ENCODE peak calls at places on chromosomes 12 and 14, in ten cellular contexts. H is foreskin keratinocyte, P is cardiac fibroblast, A is NCI-H524, Y is endothelial cell, L is NCI-H82, J is hypothalamus, Z is Ammon's horn, G is HFF-Myc, D is GDM1. C is an unnamed sample.

GRCh38 chr14:59360923-59361794 is 104.0 kb downstream of the GPR135 start:
- DNase-seq in H (peak), Z (peak), L (no peak), G (no peak), A (peak), J (no peak), P (peak), Y (no peak), D (peak), C (peak)

GRCh38 chr14:61168126-61168525 is 113.0 kb downstream of the TMEM30B start:
- DNase-seq in L (no peak), P (peak), J (no peak), A (no peak), D (no peak), Y (no peak), G (no peak), H (no peak), Z (no peak), C (no peak)

GRCh38 chr14:69726761-69727511 is 40.0 kb upstream of the SRSF5 start:
- DNase-seq in H (peak), P (peak), G (no peak), J (peak), D (peak), Y (peak), Z (peak), A (peak), L (peak), C (peak)

GRCh38 chr12:4269279-4269991 is 4.1 kb upstream of the CCND2 start:
- DNase-seq in H (peak), D (peak), G (no peak), A (peak), L (peak), Y (peak), P (peak), J (peak), Z (no peak), C (peak)

GRCh38 chr14:105193916-105194782 is 13.0 kb upstream of the NUDT14 start:
- DNase-seq in Z (no peak), A (no peak), P (no peak), J (no peak), Y (no peak), L (no peak), D (no peak), G (no peak), H (no peak), C (peak)

GRCh38 chr12:123533672-123534643 is at the start of gene RILPL1:
- DNase-seq in A (no peak), P (peak), D (no peak), H (no peak), G (no peak), L (peak), Z (peak), J (peak), Y (peak), C (peak)

GRCh38 chr12:53786411-53786810 is 34.6 kb upstream of the CISTR start:
- DNase-seq in G (no peak), Z (no peak), P (no peak), J (no peak), A (no peak), H (no peak), L (no peak), Y (no peak), D (no peak), C (no peak)

GRCh38 chr12:11580125-11580751 is 69.2 kb upstream of the ETV6 start:
- DNase-seq in D (peak), J (no peak), P (peak), A (no peak), H (peak), G (peak), L (no peak), Z (peak), Y (no peak), C (no peak)

GRCh38 chr12:52867636-52868035 is 18.8 kb upstream of the KRT78 start:
- DNase-seq in Z (peak), Y (no peak), J (peak), H (peak), P (no peak), L (peak), G (no peak), D (peak), A (no peak), C (peak)

GRCh38 chr14:21308479-21309237 is 28.8 kb downstream of the RPGRIP1 start:
- DNase-seq in L (peak), Y (peak), A (peak), Z (peak), H (peak), P (peak), J (peak), D (no peak), G (peak), C (peak)

GRCh38 chr14:46717211-46717610 is 65.6 kb upstream of the RPL10L start:
- DNase-seq in G (no peak), P (no peak), Z (no peak), L (no peak), Y (no peak), A (no peak), H (peak), J (no peak), D (no peak), C (no peak)

GRCh38 chr12:43291516-43291915 is 260.5 kb downstream of the ADAMTS20 start:
- DNase-seq in D (no peak), L (no peak), Y (no peak), G (no peak), J (no peak), H (peak), A (no peak), Z (no peak), P (peak), C (no peak)

GRCh38 chr14:72518809-72519377 is 375.0 kb downstream of the DPF3 start:
- DNase-seq in Z (no peak), J (no peak), A (no peak), G (no peak), L (no peak), D (peak), P (no peak), Y (no peak), H (no peak), C (no peak)

GRCh38 chr12:123986374-123986920 is 13.4 kb downstream of the ZNF664 start:
- DNase-seq in D (no peak), G (no peak), Z (no peak), Y (no peak), L (peak), A (no peak), P (no peak), J (no peak), H (no peak), C (no peak)

GRCh38 chr12:42143401-42144173 is 1.1 kb downstream of the GXYLT1 start:
- DNase-seq in L (peak), Y (no peak), J (no peak), Z (peak), A (no peak), H (peak), G (no peak), D (no peak), P (peak), C (peak)

GRCh38 chr12:29552324-29552927 is 54.9 kb upstream of the OVCH1 start:
- DNase-seq in J (peak), G (no peak), D (peak), A (peak), H (peak), L (peak), P (peak), Y (peak), Z (peak), C (peak)

GRCh38 chr14:28773917-28774691 is 7.5 kb downstream of the FOXG1 start:
- DNase-seq in G (no peak), J (peak), D (no peak), H (no peak), L (peak), P (peak), Z (peak), Y (peak), A (peak), C (no peak)

GRCh38 chr12:123896786-123897185 is 75.8 kb downstream of the CCDC92 start:
- DNase-seq in J (no peak), L (no peak), P (peak), D (no peak), G (peak), A (no peak), H (no peak), Y (no peak), Z (no peak), C (no peak)

GRCh38 chr12:75979181-75979580 is 52.4 kb downstream of the PHLDA1 start:
- DNase-seq in H (peak), Y (no peak), D (no peak), A (no peak), Z (no peak), L (no peak), G (peak), J (no peak), P (peak), C (peak)

GRCh38 chr12:52081263-52081733 is 1.8 kb downstream of the SMIM41 start:
- DNase-seq in L (peak), J (no peak), Z (no peak), A (no peak), Y (no peak), G (no peak), D (no peak), H (no peak), P (no peak), C (no peak)

GRCh38 chr12:6767301-6767591 is 1.1 kb downstream of the PTMS start:
- DNase-seq in L (no peak), J (no peak), G (no peak), H (no peak), Y (no peak), D (no peak), Z (no peak), P (no peak), A (peak), C (no peak)

GRCh38 chr12:3199551-3200031 is 122.4 kb downstream of the TSPAN9 start:
- DNase-seq in A (peak), G (no peak), J (no peak), Y (peak), L (peak), Z (peak), D (no peak), P (peak), H (peak), C (no peak)

GRCh38 chr12:44589697-44590096 is 286.4 kb downstream of the NELL2 start:
- DNase-seq in G (no peak), J (no peak), L (no peak), P (no peak), D (no peak), A (peak), Y (no peak), Z (no peak), H (peak), C (peak)